ENCODE peak calls at places on chromosomes 5 and 9, in eight cellular contexts. O is aorta, L is tibial nerve, R is astrocyte, F is Panc1, M is hepatocyte, Y is lung, J is GM23338. P is an unnamed sample. For H3K27me3, the result is how much of the 10 kb centered on the place peaks cover.

GRCh38 chr5:32837211-32837610 is 126.1 kb downstream of the NPR3 start:
- DNase-seq in O (no peak), L (no peak), R (no peak), F (no peak), M (no peak), Y (no peak), J (no peak), P (no peak)

GRCh38 chr5:119153629-119154028 is 82.7 kb downstream of the DMXL1 start:
- DNase-seq in O (no peak), L (no peak), R (no peak), F (no peak), M (no peak), Y (no peak), J (no peak), P (no peak)

GRCh38 chr5:154820383-154820782 is 30.0 kb downstream of the FAXDC2 start:
- DNase-seq in O (no peak), L (no peak), R (no peak), F (no peak), M (no peak), Y (no peak), J (no peak), P (no peak)

GRCh38 chr9:35001285-35001677 is 11.7 kb downstream of the DNAJB5 start:
- DNase-seq in O (no peak), L (no peak), R (no peak), F (no peak), M (no peak), Y (no peak), J (no peak), P (no peak)

GRCh38 chr9:93197670-93198069 is 13.7 kb downstream of the WNK2 start:
- DNase-seq in O (peak), L (no peak), R (no peak), F (no peak), M (no peak), Y (no peak), J (no peak), P (no peak)

GRCh38 chr5:151181818-151182217 is 24.2 kb upstream of the ANXA6 start:
- DNase-seq in O (no peak), L (no peak), R (no peak), F (no peak), M (no peak), Y (no peak), J (no peak), P (no peak)

GRCh38 chr5:7805379-7805778 is 45.6 kb downstream of the CFAP90 start:
- DNase-seq in O (no peak), L (no peak), R (no peak), F (no peak), M (no peak), Y (no peak), J (no peak), P (no peak)

GRCh38 chr9:17859228-17859627 is 280.4 kb downstream of the SH3GL2 start:
- DNase-seq in O (no peak), L (no peak), R (no peak), F (no peak), M (no peak), Y (no peak), J (no peak), P (no peak)

GRCh38 chr5:5200133-5200532 is 60.0 kb downstream of the ADAMTS16 start:
- DNase-seq in O (no peak), L (no peak), R (no peak), F (no peak), M (no peak), Y (no peak), J (no peak), P (no peak)

GRCh38 chr9:129712595-129713524 is 40.0 kb downstream of the PTGES start:
- DNase-seq in O (peak), L (no peak), R (peak), F (no peak), M (peak), Y (no peak), J (no peak), P (no peak)

GRCh38 chr5:9761706-9762105 is 131.6 kb upstream of the TAS2R1 start:
- DNase-seq in O (no peak), L (no peak), R (peak), F (no peak), M (no peak), Y (no peak), J (no peak), P (no peak)

GRCh38 chr5:43066231-43066798 is 26.2 kb upstream of the ANXA2R start:
- DNase-seq in O (peak), L (peak), R (peak), F (no peak), M (peak), Y (peak), J (peak), P (peak)

GRCh38 chr5:39424751-39425524 is at the start of gene DAB2:
- DNase-seq in O (peak), L (peak), R (peak), F (no peak), M (peak), Y (peak), J (peak), P (peak)

GRCh38 chr9:31071606-31072286 is 1312.7 kb upstream of the ACO1 start:
- DNase-seq in O (peak), L (no peak), R (no peak), F (no peak), M (no peak), Y (no peak), J (no peak), P (no peak)

GRCh38 chr9:34558911-34559615 is 30.5 kb downstream of the CNTFR start:
- DNase-seq in O (peak), L (no peak), R (no peak), F (no peak), M (no peak), Y (no peak), J (no peak), P (peak)

DNA sequence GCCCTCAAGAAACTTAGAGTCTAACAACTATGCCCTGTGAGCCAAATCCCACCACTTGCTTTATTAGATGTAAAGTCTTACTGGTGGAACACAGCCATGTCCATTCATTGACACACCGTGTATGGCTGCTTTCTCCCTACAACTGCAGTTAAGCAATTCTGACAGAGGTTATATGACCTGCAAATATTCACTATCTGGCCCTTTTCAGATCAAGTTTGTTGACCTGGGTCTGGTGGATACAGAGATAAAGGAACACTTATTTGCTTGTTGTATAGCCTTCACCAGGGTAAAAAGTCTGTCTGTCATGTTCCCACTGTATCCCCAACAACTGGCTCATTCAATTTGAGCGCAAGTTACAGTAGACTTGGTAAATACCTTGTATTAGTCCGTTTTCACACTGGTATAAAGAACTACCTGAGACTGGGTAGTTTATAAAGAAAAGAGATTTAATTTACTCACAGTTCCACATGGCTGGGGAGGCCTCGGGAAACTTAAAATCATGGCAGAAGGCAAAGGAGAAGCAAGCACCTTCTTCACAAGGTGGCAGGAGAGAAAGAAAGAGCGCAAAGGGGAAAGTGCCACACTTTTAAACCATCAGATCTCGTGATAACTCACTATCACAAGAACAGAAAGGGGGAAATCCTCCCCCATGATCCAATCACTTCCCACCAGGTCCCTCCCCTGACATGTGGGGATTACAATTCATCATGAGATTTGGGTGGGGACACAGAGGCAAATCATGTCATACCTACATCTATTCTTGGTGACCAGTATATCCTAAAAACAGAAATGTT is 27.9 kb downstream of the DEPDC1B start:
- DNase-seq in O (no peak), L (no peak), R (no peak), F (no peak), M (peak), Y (no peak), J (no peak), P (no peak)
- H3K27ac ChIP-seq in O (no peak), L (no peak), R (no peak), F (no peak), M (peak), Y (no peak), J (no peak), P (no peak)

GRCh38 chr5:138650196-138650595 is 75.0 kb upstream of the HSPA9 start:
- DNase-seq in O (no peak), L (no peak), R (no peak), F (no peak), M (no peak), Y (no peak), J (no peak), P (no peak)
- H3K27me3 ChIP-seq in O (under half), L (under half), R (under half), F (under half), M (under half), Y (under half), J (under half), P (under half)

GRCh38 chr9:87711857-87712800 is 13.8 kb upstream of the CTSL start:
- DNase-seq in O (peak), L (no peak), R (peak), F (no peak), M (peak), Y (no peak), J (peak), P (no peak)

GRCh38 chr9:87713278-87713989 is 12.5 kb upstream of the CTSL start:
- DNase-seq in O (peak), L (peak), R (peak), F (peak), M (peak), Y (peak), J (peak), P (no peak)

GRCh38 chr9:87714819-87715218 is 11.1 kb upstream of the CTSL start:
- DNase-seq in O (no peak), L (peak), R (peak), F (no peak), M (peak), Y (peak), J (no peak), P (no peak)

GRCh38 chr9:87712801-87713277 is 13.1 kb upstream of the CTSL start:
- DNase-seq in O (no peak), L (no peak), R (peak), F (no peak), M (no peak), Y (no peak), J (no peak), P (no peak)

GRCh38 chr9:87713990-87714335 is 12.0 kb upstream of the CTSL start:
- DNase-seq in O (no peak), L (no peak), R (no peak), F (no peak), M (no peak), Y (no peak), J (no peak), P (no peak)
- H3K4me3 ChIP-seq in O (no peak), L (no peak), R (peak), F (no peak), M (no peak), Y (no peak), J (no peak), P (peak)

GRCh38 chr5:14217587-14217986 is 74.4 kb downstream of the TRIO start:
- DNase-seq in O (no peak), L (no peak), R (no peak), F (no peak), M (no peak), Y (no peak), J (no peak), P (no peak)
- H3K27ac ChIP-seq in O (no peak), L (no peak), R (peak), F (peak), M (no peak), Y (no peak), J (peak), P (no peak)

GRCh38 chr9:135790356-135790755 is 88.4 kb downstream of the KCNT1 start:
- DNase-seq in O (no peak), L (no peak), R (no peak), F (no peak), M (no peak), Y (no peak), J (no peak), P (no peak)

GRCh38 chr9:135791431-135792267 is 89.7 kb downstream of the KCNT1 start:
- DNase-seq in O (no peak), L (no peak), R (no peak), F (no peak), M (no peak), Y (no peak), J (no peak), P (no peak)

GRCh38 chr9:135790850-135791249 is 88.9 kb downstream of the KCNT1 start:
- DNase-seq in O (no peak), L (no peak), R (no peak), F (no peak), M (no peak), Y (no peak), J (no peak), P (no peak)

GRCh38 chr9:135788576-135789300 is 86.8 kb downstream of the KCNT1 start:
- DNase-seq in O (no peak), L (no peak), R (no peak), F (no peak), M (no peak), Y (no peak), J (no peak), P (no peak)

GRCh38 chr9:135789838-135790291 is 87.9 kb downstream of the KCNT1 start:
- DNase-seq in O (no peak), L (no peak), R (no peak), F (no peak), M (no peak), Y (no peak), J (no peak), P (no peak)
- H3K27me3 ChIP-seq in O (under half), L (under half), R (under half), F (under half), M (under half), Y (under half), J (under half), P (under half)

GRCh38 chr9:91162311-91162710 is 199.4 kb downstream of the AUH start:
- DNase-seq in O (no peak), L (no peak), R (peak), F (no peak), M (no peak), Y (no peak), J (no peak), P (no peak)
- H3K4me3 ChIP-seq in O (no peak), L (no peak), R (no peak), F (no peak), M (no peak), Y (no peak), J (no peak), P (no peak)

DNA sequence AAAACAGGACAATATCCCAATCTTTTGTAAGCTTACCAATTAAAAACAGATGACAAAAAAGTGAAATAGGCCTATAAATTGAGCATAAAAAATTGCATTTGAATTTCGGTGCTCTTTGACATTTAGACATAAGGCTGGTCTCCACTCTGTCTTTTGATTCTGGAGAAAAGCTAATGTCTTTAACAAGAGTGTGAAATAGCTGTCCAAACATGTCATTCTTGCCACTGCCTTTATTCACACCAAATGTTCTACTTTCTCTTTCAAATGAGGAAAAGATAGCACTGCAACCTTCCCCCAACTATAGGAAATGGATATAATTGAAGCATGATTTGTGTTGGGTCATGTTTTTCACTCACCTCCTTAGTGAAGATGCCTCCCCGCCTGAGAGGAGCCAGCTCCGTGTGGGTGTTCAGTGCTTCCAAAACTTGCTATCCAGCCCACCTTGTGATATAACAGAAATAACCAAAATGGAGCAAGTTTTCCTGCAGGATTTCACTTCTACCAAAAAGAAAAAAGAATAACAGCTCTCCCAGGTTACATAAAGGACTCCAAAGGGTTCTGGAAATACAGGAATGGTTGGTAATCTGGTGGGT is 55.2 kb upstream of the STK32A start:
- DNase-seq in O (no peak), L (no peak), R (no peak), F (no peak), M (no peak), Y (no peak), J (no peak), P (no peak)
- H3K27ac ChIP-seq in O (no peak), L (no peak), R (no peak), F (no peak), M (no peak), Y (no peak), J (no peak), P (peak)

GRCh38 chr9:126160067-126160853 is 166.4 kb upstream of the MVB12B start:
- DNase-seq in O (no peak), L (no peak), R (no peak), F (no peak), M (no peak), Y (peak), J (no peak), P (no peak)
- H3K27me3 ChIP-seq in O (under half), L (under half), R (under half), F (under half), M (under half), Y (under half), J (under half), P (under half)

P was measured in dorsolateral prefrontal cortex.